ENCODE peak calls at places on chromosomes 2 and 18, in seven cellular contexts. L is adrenal gland, S is pancreas, D is IMR-90, H is astrocyte of the spinal cord, B is fibroblast of mammary gland, I is dorsolateral prefrontal cortex. G is an unnamed sample.

GRCh38 chr2:223943561-223944008 is 1.6 kb downstream of the WDFY1 start:
- DNase-seq in L (no peak), S (no peak), D (peak), H (peak), B (peak), I (peak), G (peak)

GRCh38 chr2:186709529-186710455 is 15.9 kb downstream of the FAM171B start:
- DNase-seq in L (no peak), S (no peak), D (no peak), H (no peak), B (no peak), I (no peak), G (no peak)

GRCh38 chr2:149278146-149278878 is 52.1 kb upstream of the LYPD6 start:
- DNase-seq in L (no peak), S (no peak), D (no peak), H (no peak), B (peak), I (no peak), G (peak)

GRCh38 chr2:37302701-37303252 is 21.9 kb downstream of the PRKD3 start:
- DNase-seq in L (no peak), S (no peak), D (no peak), H (no peak), B (no peak), I (no peak), G (no peak)

GRCh38 chr2:178277741-178278197 is 83.5 kb downstream of the OSBPL6 start:
- DNase-seq in L (no peak), S (no peak), D (peak), H (peak), B (peak), I (no peak), G (no peak)

GRCh38 chr2:222936705-222937104 is 75.9 kb downstream of the ACSL3 start:
- DNase-seq in L (no peak), S (no peak), D (no peak), H (no peak), B (no peak), I (no peak), G (no peak)

GRCh38 chr2:105910497-105911238 is 166.0 kb downstream of the NCK2 start:
- DNase-seq in L (no peak), S (no peak), D (no peak), H (no peak), B (no peak), I (no peak), G (no peak)

GRCh38 chr2:108446703-108447102 is 2.3 kb upstream of the GCC2 start:
- DNase-seq in L (no peak), S (no peak), D (no peak), H (no peak), B (no peak), I (no peak), G (no peak)

GRCh38 chr2:119174216-119174992 is 15.9 kb upstream of the C1QL2 start:
- DNase-seq in L (peak), S (peak), D (no peak), H (no peak), B (peak), I (no peak), G (peak)

GRCh38 chr2:164112105-164112504 is 376.3 kb upstream of the FIGN start:
- DNase-seq in L (no peak), S (no peak), D (no peak), H (no peak), B (no peak), I (no peak), G (no peak)

GRCh38 chr2:147773479-147773878 is 71.3 kb upstream of the ACVR2A start:
- DNase-seq in L (no peak), S (no peak), D (no peak), H (no peak), B (no peak), I (no peak), G (no peak)

GRCh38 chr2:167572895-167573294 is 674.5 kb downstream of the STK39 start:
- DNase-seq in L (no peak), S (no peak), D (no peak), H (no peak), B (no peak), I (no peak), G (no peak)

GRCh38 chr2:58271826-58272225 is 30.7 kb upstream of the FANCL start:
- DNase-seq in L (no peak), S (no peak), D (no peak), H (no peak), B (no peak), I (no peak), G (no peak)

GRCh38 chr18:24928479-24928878 is 423.5 kb downstream of the ZNF521 start:
- DNase-seq in L (no peak), S (no peak), D (no peak), H (no peak), B (no peak), I (no peak), G (no peak)

GRCh38 chr2:98793275-98793674 is 62.3 kb upstream of the MGAT4A start:
- DNase-seq in L (no peak), S (no peak), D (no peak), H (no peak), B (no peak), I (no peak), G (peak)

GRCh38 chr2:110832740-110833139 is 100.4 kb downstream of the ACOXL start:
- DNase-seq in L (no peak), S (no peak), D (no peak), H (no peak), B (no peak), I (no peak), G (no peak)

GRCh38 chr2:225100856-225101294 is 58.6 kb upstream of the DOCK10 start:
- DNase-seq in L (no peak), S (no peak), D (peak), H (peak), B (peak), I (no peak), G (peak)

GRCh38 chr2:116499389-116499788 is 1315.1 kb upstream of the DDX18 start:
- DNase-seq in L (no peak), S (no peak), D (no peak), H (no peak), B (no peak), I (no peak), G (no peak)

GRCh38 chr2:16425462-16426336 is 239.9 kb downstream of the CYRIA start:
- DNase-seq in L (no peak), S (peak), D (no peak), H (no peak), B (no peak), I (no peak), G (no peak)

GRCh38 chr18:66119347-66119746 is 368.5 kb downstream of the CDH7 start:
- DNase-seq in L (no peak), S (no peak), D (no peak), H (no peak), B (no peak), I (no peak), G (no peak)

GRCh38 chr2:107384426-107384825 is 442.3 kb upstream of the RGPD4 start:
- DNase-seq in L (no peak), S (no peak), D (no peak), H (no peak), B (no peak), I (no peak), G (no peak)

GRCh38 chr2:9037176-9037575 is 33.7 kb upstream of the MBOAT2 start:
- DNase-seq in L (no peak), S (no peak), D (peak), H (no peak), B (no peak), I (no peak), G (peak)

GRCh38 chr2:240962371-240963064 is 35.9 kb upstream of the SNED1 start:
- DNase-seq in L (peak), S (peak), D (no peak), H (peak), B (peak), I (no peak), G (no peak)

GRCh38 chr18:55321268-55322175 is 266.5 kb downstream of the TCF4 start:
- DNase-seq in L (peak), S (peak), D (peak), H (peak), B (peak), I (peak), G (peak)

GRCh38 chr18:55324166-55324565 is 263.8 kb downstream of the TCF4 start:
- DNase-seq in L (no peak), S (no peak), D (no peak), H (no peak), B (no peak), I (no peak), G (no peak)

GRCh38 chr18:55320399-55321255 is 267.4 kb downstream of the TCF4 start:
- DNase-seq in L (no peak), S (no peak), D (peak), H (peak), B (peak), I (no peak), G (peak)

GRCh38 chr18:55323051-55323994 is 264.7 kb downstream of the TCF4 start:
- DNase-seq in L (no peak), S (no peak), D (peak), H (peak), B (peak), I (no peak), G (peak)

GRCh38 chr18:55322176-55322735 is 265.7 kb downstream of the TCF4 start:
- DNase-seq in L (peak), S (peak), D (peak), H (peak), B (peak), I (peak), G (peak)
- H3K4me3 ChIP-seq in L (peak), S (peak), D (peak), H (peak), B (peak), I (peak), G (peak)

GRCh38 chr2:28567076-28567471 is 71.2 kb downstream of the PLB1 start:
- DNase-seq in L (no peak), S (no peak), D (no peak), H (no peak), B (no peak), I (peak), G (no peak)
- TF ChIP-seq CTCF in L (no peak), S (peak), D (no peak), H (no peak), B (no peak), I (peak), G (no peak)

GRCh38 chr2:70091364-70091763 is 4.1 kb downstream of the PCBP1 start:
- DNase-seq in L (no peak), S (no peak), D (no peak), H (no peak), B (no peak), I (no peak), G (no peak)
- H3K4me3 ChIP-seq in L (no peak), S (no peak), D (no peak), H (no peak), B (no peak), I (no peak), G (no peak)

GRCh38 chr18:47932603-47933002 is 2.1 kb upstream of the SMAD2 start:
- DNase-seq in L (no peak), S (no peak), D (no peak), H (no peak), B (no peak), I (no peak), G (no peak)
- TF ChIP-seq CTCF in L (peak), S (no peak), D (no peak), H (no peak), B (no peak), I (no peak), G (no peak)